ENCODE peak calls at places on chromosomes 16 and 17, in nine cellular contexts. O is thoracic aorta, C is aorta, U is NT2/D1, X is PC-9, Y is RWPE2, R is H9, F is IMR-90, A is dorsolateral prefrontal cortex. L is an unnamed sample.

GRCh38 chr17:4369557-4370230 is 3.2 kb upstream of the UBE2G1 start:
- DNase-seq in C (peak; percentile 58), F (no peak), X (no peak), U (no peak), Y (no peak), R (no peak), O (no peak), A (no peak), L (no peak)

GRCh38 chr17:27760069-27760885 is 40.1 kb downstream of the NOS2 start:
- DNase-seq in A (peak; percentile 79), R (peak; percentile 87), O (peak; percentile 22), C (peak; percentile 89), F (peak; percentile 14), Y (no peak), U (peak; percentile 22), X (no peak), L (peak; percentile 70)

GRCh38 chr16:74984194-74984669 is 691 bp downstream of the WDR59 start:
- DNase-seq in A (no peak), Y (no peak), X (no peak), U (no peak), O (no peak), R (no peak), C (no peak), F (peak; percentile 34), L (no peak)

GRCh38 chr17:54544239-54544638 is 356.4 kb upstream of the TOM1L1 start:
- DNase-seq in R (peak; percentile 87), U (peak; percentile 16), X (no peak), F (no peak), A (no peak), C (no peak), Y (no peak), O (no peak), L (no peak)

GRCh38 chr17:28612936-28613872 is 781 bp downstream of the RSKR start:
- DNase-seq in F (peak; percentile 22), A (no peak), C (no peak), Y (no peak), U (no peak), X (no peak), R (peak; percentile 71), O (no peak), L (no peak)

GRCh38 chr16:35798885-35799426 is 2339.5 kb downstream of the TP53TG3F start:
- DNase-seq in Y (no peak), A (no peak), U (no peak), F (no peak), O (no peak), R (no peak), X (no peak), C (no peak), L (peak; percentile 69)

GRCh38 chr17:55584055-55584685 is 72.9 kb upstream of the SMIM36 start:
- DNase-seq in R (no peak), C (no peak), F (peak; percentile 33), A (no peak), O (no peak), Y (no peak), U (no peak), X (peak; percentile 88), L (no peak)

GRCh38 chr16:3654249-3654991 is at the start of gene DNASE1:
- DNase-seq in C (peak; percentile 81), X (no peak), Y (peak; percentile 68), R (peak; percentile 86), U (peak; percentile 68), A (no peak), F (peak; percentile 36), O (no peak), L (peak; percentile 43)

GRCh38 chr17:45764479-45764878 is 19.6 kb upstream of the CRHR1 start:
- DNase-seq in U (no peak), R (no peak), C (no peak), X (no peak), A (no peak), O (no peak), Y (no peak), F (no peak), L (no peak)

GRCh38 chr17:45758544-45758943 is 25.6 kb upstream of the CRHR1 start:
- DNase-seq in U (no peak), O (no peak), F (no peak), C (no peak), R (no peak), A (no peak), X (no peak), Y (no peak), L (no peak)

GRCh38 chr17:45763182-45763581 is 20.9 kb upstream of the CRHR1 start:
- DNase-seq in R (no peak), C (no peak), O (no peak), X (no peak), U (no peak), A (no peak), Y (no peak), F (no peak), L (no peak)

GRCh38 chr17:45759761-45760160 is 24.4 kb upstream of the CRHR1 start:
- DNase-seq in A (no peak), U (no peak), C (peak; percentile 6), R (no peak), Y (no peak), O (no peak), F (no peak), X (no peak), L (no peak)

GRCh38 chr17:45761957-45762565 is 22.1 kb upstream of the CRHR1 start:
- DNase-seq in F (no peak), O (no peak), R (no peak), X (no peak), Y (no peak), A (no peak), U (no peak), C (peak; percentile 16), L (no peak)
- H3K27me3 ChIP-seq in F (peaks cover 18% of the 10 kb centered on the region), O (no peaks in the 10 kb centered on the region), R (no peaks in the 10 kb centered on the region), X (peaks cover 95% of the 10 kb centered on the region), Y (peaks cover 8% of the 10 kb centered on the region), A (no peaks in the 10 kb centered on the region), U (peaks cover 5% of the 10 kb centered on the region), C (no peaks in the 10 kb centered on the region), L (peaks cover 75% of the 10 kb centered on the region)

DNA sequence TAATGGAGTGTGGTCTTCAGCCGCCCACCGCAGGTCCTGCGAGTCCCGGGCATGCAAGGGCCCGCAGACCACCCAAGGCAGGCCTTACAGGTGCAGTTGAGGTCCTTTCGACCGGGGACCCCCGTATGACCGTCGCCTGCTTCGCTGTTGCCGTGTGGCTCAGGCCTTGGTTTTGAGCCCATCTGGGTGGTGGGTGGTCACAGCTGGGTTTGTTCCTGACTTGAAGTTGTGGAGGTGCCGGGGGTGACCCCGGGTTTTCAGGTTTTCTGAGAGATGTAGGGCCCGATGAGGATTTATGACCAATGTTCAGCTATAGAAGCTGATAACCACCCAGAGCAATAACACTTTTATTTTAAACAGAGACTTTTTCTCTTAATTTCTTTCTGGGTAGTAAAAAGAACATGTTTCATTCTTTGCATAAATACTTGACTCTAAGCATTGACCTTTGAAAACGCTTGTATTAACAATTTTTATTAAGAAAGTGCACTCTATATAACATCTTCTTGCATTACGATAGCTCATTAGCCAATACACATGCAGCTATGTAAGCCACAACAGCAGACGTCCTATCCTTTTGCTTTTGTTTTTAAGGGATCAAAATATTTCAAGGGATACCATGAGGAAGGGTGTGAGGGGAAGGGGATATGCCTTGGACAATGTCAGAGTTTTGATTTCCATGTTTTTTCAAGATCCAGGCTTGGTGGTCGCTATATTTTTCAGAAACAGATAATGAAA is 1.9 kb downstream of the FOXL1 start:
- DNase-seq in X (no peak), U (no peak), A (no peak), F (peak; percentile 54), R (no peak), Y (no peak), O (no peak), C (no peak), L (no peak)
- H3K27me3 ChIP-seq in X (peaks cover 72% of the 10 kb centered on the region), U (peaks cover 82% of the 10 kb centered on the region), A (peaks cover 56% of the 10 kb centered on the region), F (no peaks in the 10 kb centered on the region), R (peaks cover 45% of the 10 kb centered on the region), Y (no peaks in the 10 kb centered on the region), O (no peaks in the 10 kb centered on the region), C (no peaks in the 10 kb centered on the region), L (peaks cover 97% of the 10 kb centered on the region)

GRCh38 chr16:73150790-73151189 is 102.9 kb upstream of the ZFHX3 start:
- DNase-seq in X (no peak), F (no peak), C (no peak), U (no peak), Y (no peak), R (no peak), O (no peak), A (no peak), L (no peak)

GRCh38 chr16:73151225-73151624 is 103.3 kb upstream of the ZFHX3 start:
- DNase-seq in A (no peak), C (no peak), F (no peak), X (no peak), U (peak; percentile 33), O (no peak), R (peak; percentile 33), Y (no peak), L (no peak)

GRCh38 chr16:73157861-73158260 is 109.9 kb upstream of the ZFHX3 start:
- DNase-seq in A (no peak), O (no peak), C (no peak), R (no peak), F (no peak), U (no peak), X (no peak), Y (no peak), L (no peak)

GRCh38 chr16:73152731-73153130 is 104.8 kb upstream of the ZFHX3 start:
- DNase-seq in U (peak; percentile 86), F (no peak), X (no peak), A (no peak), R (peak; percentile 69), C (no peak), Y (no peak), O (no peak), L (no peak)

DNA sequence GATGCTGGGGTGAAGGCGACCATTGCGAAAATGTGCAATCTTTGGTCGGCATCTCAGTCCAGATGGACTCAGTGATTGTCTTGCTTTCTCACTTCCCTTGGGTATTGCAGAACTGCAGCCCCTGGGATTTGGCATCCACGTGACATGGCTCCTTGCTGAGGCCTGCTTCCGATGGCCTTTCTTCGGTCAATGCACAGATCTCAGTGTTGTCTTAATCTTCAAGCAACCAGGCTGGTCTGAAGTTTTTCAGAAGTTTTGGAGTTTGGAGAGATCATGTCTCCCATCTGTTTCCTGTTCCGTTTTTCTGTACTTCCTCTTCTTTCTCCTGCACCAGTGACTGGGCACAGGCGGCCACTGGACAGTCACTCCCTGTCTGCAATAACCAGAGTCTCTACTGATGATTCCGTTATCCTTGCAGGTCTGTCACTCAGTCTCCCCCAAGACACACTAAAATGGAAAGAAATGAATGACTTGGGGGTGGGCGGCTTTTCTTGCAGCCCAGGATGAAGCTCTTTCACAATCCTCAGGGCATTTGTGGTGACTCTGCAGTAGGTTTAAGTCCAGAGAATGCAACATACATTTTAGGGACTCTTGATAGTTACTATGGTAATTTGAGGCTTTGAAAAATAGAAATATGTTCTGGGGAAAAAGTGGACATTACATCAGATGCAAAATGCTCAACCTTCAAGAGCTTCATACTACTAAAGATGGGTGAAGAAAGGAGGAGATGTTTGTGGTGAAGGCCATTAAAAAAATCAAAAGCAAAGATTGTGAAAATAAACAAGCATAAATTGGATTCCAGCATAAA is 106.3 kb upstream of the ZFHX3 start:
- DNase-seq in A (no peak), C (no peak), F (no peak), U (no peak), R (no peak), O (no peak), X (no peak), Y (no peak), L (peak; percentile 48)
- H3K27me3 ChIP-seq in A (no peaks in the 10 kb centered on the region), C (no peaks in the 10 kb centered on the region), F (no peaks in the 10 kb centered on the region), U (no peaks in the 10 kb centered on the region), R (no peaks in the 10 kb centered on the region), O (no peaks in the 10 kb centered on the region), X (no peaks in the 10 kb centered on the region), Y (no peaks in the 10 kb centered on the region), L (no peaks in the 10 kb centered on the region)

GRCh38 chr17:43908111-43908721 is 880 bp upstream of the MPP2 start:
- DNase-seq in Y (no peak), F (peak; percentile 65), R (peak; percentile 86), O (peak; percentile 40), A (peak; percentile 74), X (no peak), U (peak; percentile 51), C (peak; percentile 90), L (peak; percentile 69)

GRCh38 chr17:43907425-43907981 is at the start of gene MPP2:
- DNase-seq in F (peak; percentile 58), Y (no peak), C (peak; percentile 93), O (no peak), A (peak; percentile 70), X (no peak), U (peak; percentile 67), R (peak; percentile 94), L (peak; percentile 72)

GRCh38 chr17:43905985-43906852 is 1.1 kb downstream of the MPP2 start:
- DNase-seq in X (no peak), O (peak; percentile 71), Y (no peak), U (peak; percentile 48), R (peak; percentile 94), F (peak; percentile 45), A (peak; percentile 82), C (peak; percentile 96), L (peak; percentile 73)

GRCh38 chr17:43906951-43907424 is 348 bp downstream of the MPP2 start:
- DNase-seq in U (no peak), C (no peak), Y (no peak), X (no peak), F (no peak), O (no peak), A (no peak), R (peak; percentile 53), L (no peak)

DNA sequence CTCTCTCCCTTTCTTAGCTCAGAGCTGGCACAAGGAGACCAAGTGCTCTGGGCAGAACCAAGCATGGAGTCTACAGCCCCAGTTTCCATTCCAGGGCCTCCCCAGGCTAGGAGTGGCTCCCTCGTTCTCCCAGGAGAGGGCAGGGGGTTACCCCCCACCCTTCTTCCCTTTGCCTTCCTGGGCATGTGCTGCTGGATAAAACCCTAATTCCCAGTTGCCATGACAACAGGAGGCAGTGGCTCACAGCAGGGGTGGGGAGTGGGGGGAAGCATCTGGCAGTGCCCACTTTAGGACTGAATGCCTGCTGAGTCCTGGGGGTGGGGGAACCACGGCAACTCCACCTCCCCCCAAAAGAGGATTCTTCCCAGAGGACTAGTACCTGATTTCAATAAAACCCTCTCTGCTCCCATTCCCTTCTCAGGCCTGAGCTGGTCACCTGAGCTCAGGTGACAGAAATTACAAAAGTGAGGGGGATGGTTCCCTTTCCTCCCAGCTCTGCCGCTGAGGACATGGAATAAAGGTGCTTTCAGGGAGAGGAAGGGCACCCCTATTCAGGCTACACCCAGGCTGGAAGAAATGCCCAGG is 1.8 kb downstream of the MPP2 start:
- DNase-seq in F (no peak), O (no peak), C (no peak), Y (no peak), R (peak; percentile 52), U (no peak), A (no peak), X (no peak), L (no peak)
- H3K27me3 ChIP-seq in F (peaks cover 7% of the 10 kb centered on the region), O (no peaks in the 10 kb centered on the region), C (no peaks in the 10 kb centered on the region), Y (peaks cover 17% of the 10 kb centered on the region), R (no peaks in the 10 kb centered on the region), U (peaks cover 33% of the 10 kb centered on the region), A (no peaks in the 10 kb centered on the region), X (peaks cover 40% of the 10 kb centered on the region), L (no peaks in the 10 kb centered on the region)

L was measured in left ventricle myocardium inferior.